ENCODE peak calls at places on chromosomes 6 and 20, in five cellular contexts. E is HCT116, K is K562, D is GM12878, R is H1. I is an unnamed sample.
A peak's percentile ranks its signal among the peaks of the same experiment; 100 is the strongest.

GRCh38 chr6:143940011-143940597 is 68.0 kb downstream of the PLAGL1 start:
- DNase-seq in D (peak; percentile 30), R (no peak), E (peak; percentile 62), K (peak; percentile 90), I (peak; percentile 59)

GRCh38 chr20:40754372-40754943 is 65.4 kb upstream of the MAFB start:
- DNase-seq in D (no peak), R (no peak), K (no peak), E (no peak), I (no peak)

GRCh38 chr6:137661601-137662000 is 167.4 kb upstream of the OLIG3 start:
- DNase-seq in D (no peak), R (peak; percentile 53), K (peak; percentile 18), E (no peak), I (peak; percentile 48)

GRCh38 chr6:142440603-142441293 is 138.9 kb downstream of the ADGRG6 start:
- DNase-seq in R (no peak), E (no peak), D (no peak), K (no peak), I (no peak)

GRCh38 chr6:157284738-157285421 is 38.4 kb downstream of the TMEM242 start:
- DNase-seq in K (no peak), R (no peak), D (no peak), E (no peak), I (no peak)

GRCh38 chr20:46523696-46524328 is 10.5 kb upstream of the ZNF334 start:
- DNase-seq in R (no peak), K (no peak), E (no peak), D (no peak), I (peak; percentile 68)

GRCh38 chr6:90000864-90001731 is 106.8 kb downstream of the GJA10 start:
- DNase-seq in R (no peak), K (no peak), D (no peak), E (no peak), I (no peak)

GRCh38 chr6:167776906-167777645 is 49.6 kb upstream of the AFDN start:
- DNase-seq in K (no peak), D (no peak), R (no peak), E (no peak), I (no peak)

GRCh38 chr6:166691199-166691598 is 64.1 kb upstream of the RPS6KA2 start:
- DNase-seq in D (no peak), R (no peak), K (no peak), E (peak; percentile 81), I (no peak)
- TF ChIP-seq SRF in D (no peak), R (no peak), K (no peak), E (peak; percentile 64), I (no peak)

DNA sequence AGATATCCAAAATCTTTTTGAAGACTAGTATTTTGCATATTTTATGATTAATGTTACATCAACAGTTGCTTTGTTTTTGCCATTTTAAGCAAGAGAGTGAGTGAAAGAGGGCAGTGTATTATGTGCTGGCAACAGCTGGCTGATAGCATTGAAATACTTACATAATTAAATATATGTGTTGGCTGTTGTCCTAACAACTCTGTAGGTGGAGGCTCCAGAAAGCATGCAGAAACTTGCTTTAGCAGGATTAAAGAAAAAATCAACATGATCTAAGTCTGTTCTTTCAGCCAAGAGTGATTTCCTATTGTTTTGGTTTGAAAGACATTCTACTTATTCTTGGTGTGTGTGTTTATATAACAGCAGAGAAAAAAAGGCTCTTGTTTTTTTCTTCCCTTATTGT is 127.5 kb downstream of the CDKAL1 start:
- DNase-seq in R (no peak), K (no peak), D (no peak), E (no peak), I (no peak)
- TF ChIP-seq SRF in R (no peak), K (no peak), D (no peak), E (no peak), I (no peak)

GRCh38 chr6:53741417-53741816 is 53.4 kb upstream of the LRRC1 start:
- DNase-seq in R (no peak), D (no peak), E (no peak), K (no peak), I (no peak)
- TF ChIP-seq SRF in R (no peak), D (no peak), E (no peak), K (no peak), I (no peak)

GRCh38 chr6:97077380-97077779 is 152.9 kb downstream of the KLHL32 start:
- DNase-seq in R (no peak), E (no peak), D (no peak), K (no peak), I (no peak)
- TF ChIP-seq SRF in R (no peak), E (no peak), D (no peak), K (no peak), I (no peak)

GRCh38 chr20:53568351-53568750 is 25.3 kb downstream of the ZNF217 start:
- DNase-seq in K (no peak), E (no peak), D (no peak), R (no peak), I (no peak)

GRCh38 chr20:53569005-53569404 is 24.6 kb downstream of the ZNF217 start:
- DNase-seq in E (no peak), D (no peak), K (no peak), R (no peak), I (no peak)

GRCh38 chr20:53569606-53570307 is 23.9 kb downstream of the ZNF217 start:
- DNase-seq in D (no peak), R (no peak), E (no peak), K (no peak), I (no peak)

GRCh38 chr20:53571555-53572286 is 21.9 kb downstream of the ZNF217 start:
- DNase-seq in D (no peak), E (no peak), K (no peak), R (no peak), I (no peak)

GRCh38 chr20:53570446-53571276 is 23.0 kb downstream of the ZNF217 start:
- DNase-seq in R (no peak), K (no peak), E (no peak), D (no peak), I (no peak)
- TF ChIP-seq SRF in R (no peak), K (no peak), E (no peak), D (no peak), I (no peak)

DNA sequence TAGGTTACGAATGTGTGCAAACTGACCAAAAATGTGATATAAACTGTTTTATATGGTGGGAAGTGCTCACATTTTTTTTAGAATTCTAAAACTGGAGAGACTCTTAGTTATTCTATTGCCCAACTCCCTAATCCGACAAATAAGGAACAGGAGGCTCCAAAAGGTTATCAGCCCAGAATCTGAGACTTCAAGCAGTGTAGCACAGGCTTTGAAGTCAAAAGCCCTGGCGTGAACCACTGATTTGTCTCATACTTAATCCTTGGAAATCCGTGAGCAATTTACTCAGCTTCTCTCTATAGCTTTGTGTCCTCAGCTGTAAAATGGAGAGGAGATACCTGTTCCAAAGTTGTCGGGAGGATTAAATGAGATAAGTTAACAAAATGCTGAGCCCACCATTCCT is 368.8 kb upstream of the SASH1 start:
- DNase-seq in K (no peak), R (no peak), D (no peak), E (no peak), I (no peak)
- TF ChIP-seq SRF in K (no peak), R (no peak), D (no peak), E (no peak), I (no peak)

DNA sequence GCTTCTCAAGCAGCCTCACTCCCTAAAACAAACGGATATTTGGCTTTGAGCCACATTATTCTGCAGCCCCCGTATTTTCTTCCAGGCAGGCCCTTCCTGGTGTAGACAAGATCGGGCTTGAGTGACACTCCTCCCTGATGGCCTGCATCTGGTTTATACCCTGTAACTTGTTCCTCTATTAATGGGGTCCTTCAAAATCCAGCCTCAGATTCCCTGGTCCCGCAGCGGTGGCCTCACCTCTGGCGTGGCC is 375 bp upstream of the TMEM14C start:
- DNase-seq in D (no peak), K (no peak), R (no peak), E (no peak), I (no peak)
- TF ChIP-seq SRF in D (no peak), K (no peak), R (no peak), E (no peak), I (no peak)

GRCh38 chr6:108309844-108310243 is 15.0 kb downstream of the AFG1L start:
- DNase-seq in K (no peak), E (no peak), R (no peak), D (no peak), I (no peak)

DNA sequence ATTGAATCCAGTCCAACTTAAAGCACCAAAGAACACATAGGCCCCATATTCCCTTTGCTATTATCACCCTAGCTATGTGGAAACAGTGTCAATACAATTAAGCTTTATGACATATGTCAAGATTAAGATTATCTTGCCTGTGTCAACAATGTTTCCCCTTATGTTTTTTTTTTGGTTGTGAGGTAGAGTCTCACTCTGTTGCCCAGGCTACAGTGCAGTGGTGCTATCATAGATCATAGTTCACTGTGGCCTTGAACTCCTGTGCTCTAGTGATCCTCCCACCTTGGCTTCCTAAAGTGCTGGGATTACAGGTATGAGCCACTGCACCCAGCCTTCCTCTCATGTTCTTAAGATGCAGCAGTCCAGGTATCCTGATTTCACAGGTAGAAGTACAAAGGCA is 17.8 kb downstream of the AFG1L start:
- DNase-seq in R (no peak), D (no peak), K (no peak), E (no peak), I (peak; percentile 61)
- TF ChIP-seq SRF in R (no peak), D (no peak), K (no peak), E (no peak), I (no peak)

GRCh38 chr6:72035966-72036365 is 149.6 kb downstream of the RIMS1 start:
- DNase-seq in E (no peak), R (no peak), K (no peak), D (no peak), I (no peak)

GRCh38 chr6:72032056-72032455 is 145.7 kb downstream of the RIMS1 start:
- DNase-seq in K (no peak), E (no peak), D (no peak), R (no peak), I (no peak)

GRCh38 chr6:72037006-72037405 is 150.7 kb downstream of the RIMS1 start:
- DNase-seq in K (no peak), E (no peak), D (no peak), R (no peak), I (no peak)

GRCh38 chr6:72035483-72035882 is 149.1 kb downstream of the RIMS1 start:
- DNase-seq in R (no peak), K (no peak), D (no peak), E (no peak), I (no peak)

GRCh38 chr6:72031471-72031870 is 145.1 kb downstream of the RIMS1 start:
- DNase-seq in D (no peak), K (no peak), E (no peak), R (no peak), I (no peak)
- TF ChIP-seq SRF in D (no peak), K (no peak), E (no peak), R (no peak), I (no peak)

I was measured in HepG2.